ENCODE peak calls at places on chromosomes 11 and 22, in six cellular contexts. T is IMR-90, X is mesenchymal stem cell, A is neuronal stem cell, Y is trophoblast cell, F is H1. M is an unnamed sample.

GRCh38 chr11:17779861-17780594 is 45.4 kb downstream of the KCNC1 start:
- DNase-seq in T (no peak), A (no peak), F (no peak), X (no peak), Y (no peak), M (no peak)

GRCh38 chr11:18736590-18737148 is 10.7 kb upstream of the IGSF22 start:
- DNase-seq in F (no peak), X (no peak), Y (no peak), A (no peak), T (no peak), M (peak)

GRCh38 chr11:73201249-73201648 is 16.8 kb upstream of the P2RY2 start:
- DNase-seq in T (peak), Y (no peak), F (no peak), A (no peak), X (peak), M (no peak)

GRCh38 chr22:44689173-44689572 is 12.8 kb upstream of the PRR5 start:
- DNase-seq in X (no peak), F (no peak), Y (peak), A (no peak), T (peak), M (no peak)

GRCh38 chr11:110565344-110565684 is 135.6 kb downstream of the FDX1 start:
- DNase-seq in Y (peak), T (peak), X (peak), F (no peak), A (no peak), M (peak)

GRCh38 chr11:4808476-4808875 is 4.3 kb upstream of the OR52R1 start:
- DNase-seq in A (no peak), T (peak), F (no peak), Y (no peak), X (no peak), M (no peak)

GRCh38 chr22:37601540-37602442 is 6.8 kb upstream of the GGA1 start:
- DNase-seq in F (peak), Y (peak), A (peak), T (peak), X (peak), M (peak)

GRCh38 chr11:122235615-122236014 is 119.6 kb upstream of the BLID start:
- DNase-seq in X (peak), F (no peak), Y (no peak), A (no peak), T (peak), M (no peak)

GRCh38 chr22:48677168-48677520 is 1150.5 kb downstream of the BRD1 start:
- DNase-seq in Y (no peak), T (no peak), X (no peak), A (no peak), F (no peak), M (no peak)

GRCh38 chr11:65713212-65713969 is 1.3 kb downstream of the KAT5 start:
- DNase-seq in Y (no peak), F (no peak), X (no peak), T (no peak), A (no peak), M (no peak)

GRCh38 chr11:10302294-10302743 is 2.6 kb upstream of the ADM start:
- DNase-seq in X (peak), T (no peak), A (no peak), Y (no peak), F (no peak), M (peak)

GRCh38 chr22:37749223-37749622 is 52.4 kb downstream of the TRIOBP start:
- DNase-seq in A (no peak), Y (peak), F (no peak), X (no peak), T (no peak), M (peak)

GRCh38 chr11:2089536-2090165 is 49.5 kb downstream of the IGF2 start:
- DNase-seq in F (no peak), A (peak), T (peak), Y (no peak), X (peak), M (peak)

GRCh38 chr22:44839061-44839460 is 86.7 kb downstream of the ARHGAP8 start:
- DNase-seq in X (no peak), T (no peak), F (no peak), A (no peak), Y (no peak), M (no peak)

GRCh38 chr11:69204246-69205124 is 48.8 kb downstream of the SMIM38 start:
- DNase-seq in A (no peak), X (no peak), T (no peak), Y (no peak), F (no peak), M (no peak)

GRCh38 chr11:44693654-44694119 is 33.1 kb upstream of the TSPAN18 start:
- DNase-seq in T (no peak), A (no peak), F (no peak), Y (no peak), X (no peak), M (peak)

GRCh38 chr11:75946531-75947530 is 131.8 kb downstream of the UVRAG start:
- DNase-seq in X (peak), A (no peak), T (peak), F (no peak), Y (peak), M (peak)

GRCh38 chr11:33291004-33291777 is 34.0 kb downstream of the HIPK3 start:
- DNase-seq in A (no peak), F (no peak), Y (no peak), T (peak), X (peak), M (no peak)
- H3K23ac ChIP-seq in A (no peak), F (no peak), Y (no peak), T (peak), X (no peak), M (no peak)

GRCh38 chr22:41909290-41910049 is 5.4 kb downstream of the SHISA8 start:
- DNase-seq in X (no peak), Y (no peak), A (no peak), T (no peak), F (no peak), M (no peak)
- H3K4me3 ChIP-seq in X (no peak), Y (no peak), A (no peak), T (no peak), F (peak), M (no peak)

GRCh38 chr11:115892016-115892415 is 387.8 kb upstream of the CADM1 start:
- DNase-seq in T (no peak), A (no peak), X (no peak), F (no peak), Y (no peak), M (no peak)

GRCh38 chr11:115896084-115896483 is 391.9 kb upstream of the CADM1 start:
- DNase-seq in Y (no peak), X (no peak), A (no peak), T (no peak), F (no peak), M (no peak)

GRCh38 chr11:115895594-115895993 is 391.4 kb upstream of the CADM1 start:
- DNase-seq in A (no peak), Y (no peak), X (no peak), T (no peak), F (no peak), M (no peak)

GRCh38 chr11:115890500-115890899 is 386.3 kb upstream of the CADM1 start:
- DNase-seq in X (no peak), Y (no peak), T (no peak), F (no peak), A (no peak), M (no peak)

DNA sequence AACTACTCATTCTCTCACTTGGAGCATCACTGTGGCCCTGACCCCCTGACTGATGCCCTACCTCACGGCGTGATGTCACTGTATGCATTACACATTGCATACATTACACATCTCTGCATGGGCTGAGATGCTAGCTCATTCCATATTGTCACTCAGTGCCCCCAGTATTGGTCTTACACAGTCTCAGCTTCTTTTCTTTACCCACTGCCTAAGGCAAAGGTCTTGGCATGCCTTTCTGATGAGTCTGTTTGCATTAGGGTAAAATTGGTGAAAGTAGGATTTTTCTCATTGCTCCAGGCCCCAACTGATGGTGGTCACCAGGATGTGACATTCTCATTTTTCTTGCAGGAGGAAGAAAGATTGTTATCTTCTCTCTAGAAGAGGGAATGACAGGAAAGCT is 389.5 kb upstream of the CADM1 start:
- DNase-seq in Y (peak), T (peak), X (no peak), A (no peak), F (no peak), M (peak)
- H3K23ac ChIP-seq in Y (no peak), T (no peak), X (no peak), A (no peak), F (no peak), M (no peak)

DNA sequence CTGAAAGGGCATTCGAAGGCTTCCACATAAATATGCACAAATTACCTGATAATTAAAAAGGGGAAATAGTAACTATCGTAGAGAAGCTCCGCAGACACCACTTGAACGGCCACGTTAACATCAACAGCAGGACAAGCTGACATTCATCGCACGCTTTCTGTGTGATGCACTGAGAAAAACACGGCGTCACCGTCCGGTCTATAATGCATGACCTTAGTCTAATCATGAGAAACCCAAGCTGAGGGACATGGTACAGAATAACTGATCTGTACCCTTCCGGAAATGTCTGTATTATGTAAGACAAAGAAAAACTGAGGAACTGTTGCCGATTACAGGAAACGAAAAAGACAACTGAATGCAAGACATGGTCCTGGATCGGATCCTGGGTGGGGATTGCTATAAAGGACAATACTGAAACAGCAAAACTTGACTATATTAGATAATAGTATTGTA is 678 bp upstream of the RANGAP1 start:
- DNase-seq in T (peak), Y (peak), F (no peak), A (no peak), X (no peak), M (no peak)
- H3K4me3 ChIP-seq in T (peak), Y (no peak), F (peak), A (peak), X (peak), M (no peak)

GRCh38 chr22:17472886-17473285 is 90.4 kb upstream of the SLC25A18 start:
- DNase-seq in X (no peak), A (peak), T (no peak), F (no peak), Y (no peak), M (peak)
- H3K23ac ChIP-seq in X (no peak), A (no peak), T (no peak), F (no peak), Y (no peak), M (no peak)

GRCh38 chr11:134170177-134170908 is 53.4 kb downstream of the NCAPD3 start:
- DNase-seq in F (no peak), T (no peak), Y (peak), A (no peak), X (peak), M (no peak)

GRCh38 chr11:134159652-134160051 is 64.1 kb downstream of the NCAPD3 start:
- DNase-seq in Y (no peak), A (no peak), X (no peak), F (no peak), T (no peak), M (no peak)

GRCh38 chr11:134164490-134165370 is 59.0 kb downstream of the NCAPD3 start:
- DNase-seq in F (no peak), X (no peak), T (no peak), Y (no peak), A (peak), M (peak)
- H3K4me3 ChIP-seq in F (peak), X (no peak), T (no peak), Y (no peak), A (no peak), M (peak)

DNA sequence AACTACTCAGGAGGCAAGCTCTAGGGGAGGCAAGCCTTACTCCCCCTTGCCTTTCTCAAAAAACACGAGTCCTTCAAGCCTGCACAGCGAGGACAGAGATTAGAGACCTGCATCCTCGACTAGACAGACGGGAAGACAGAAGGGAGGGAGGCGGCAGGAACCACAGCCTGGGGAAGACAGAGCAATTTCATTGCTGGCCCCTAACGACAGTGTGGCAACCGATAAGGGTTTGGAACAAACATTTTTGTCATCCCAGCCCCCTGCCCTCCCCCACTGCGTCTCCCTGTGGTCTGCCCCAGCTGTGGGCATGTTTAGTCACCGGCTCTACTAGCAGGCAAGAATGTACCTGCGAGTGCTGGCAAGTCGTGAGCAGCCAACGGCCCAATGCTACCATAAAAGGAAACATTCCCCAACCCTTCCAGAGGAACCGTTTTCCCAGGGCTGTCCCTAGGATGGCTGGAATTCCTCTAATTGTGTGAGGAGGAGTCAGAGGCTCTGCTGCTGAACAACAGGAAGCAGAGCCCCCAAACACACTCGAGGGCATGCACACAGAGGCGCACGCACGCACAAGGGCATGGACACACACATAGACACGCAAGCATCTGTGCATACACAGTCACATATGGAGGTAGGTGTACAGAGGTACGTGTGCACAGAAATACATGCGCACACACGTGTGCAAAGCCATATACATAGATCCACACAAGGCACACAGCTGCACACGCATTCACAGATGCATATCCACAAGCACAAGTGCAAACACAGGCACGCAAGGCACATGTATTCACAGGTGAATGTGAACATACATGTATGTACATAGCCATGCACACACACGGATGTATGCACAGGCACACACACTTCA is 58.3 kb downstream of the MYH9 start:
- DNase-seq in X (peak), T (peak), F (peak), Y (peak), A (peak), M (peak)
- H3K23ac ChIP-seq in X (no peak), T (peak), F (peak), Y (peak), A (no peak), M (peak)

GRCh38 chr22:43398246-43398645 is 13.6 kb upstream of the MPPED1 start:
- DNase-seq in Y (no peak), F (no peak), X (no peak), T (no peak), A (no peak), M (no peak)

GRCh38 chr22:43396934-43397457 is 14.8 kb upstream of the MPPED1 start:
- DNase-seq in T (no peak), A (no peak), Y (no peak), X (no peak), F (no peak), M (no peak)

GRCh38 chr22:43395296-43395695 is 16.5 kb upstream of the MPPED1 start:
- DNase-seq in A (no peak), T (no peak), Y (no peak), X (no peak), F (no peak), M (no peak)

GRCh38 chr22:43397766-43398165 is 14.0 kb upstream of the MPPED1 start:
- DNase-seq in Y (no peak), X (no peak), A (no peak), F (no peak), T (no peak), M (no peak)

GRCh38 chr22:43396321-43396933 is 15.4 kb upstream of the MPPED1 start:
- DNase-seq in X (no peak), T (no peak), A (no peak), Y (no peak), F (no peak), M (no peak)
- H3K4me3 ChIP-seq in X (no peak), T (no peak), A (no peak), Y (no peak), F (no peak), M (no peak)

DNA sequence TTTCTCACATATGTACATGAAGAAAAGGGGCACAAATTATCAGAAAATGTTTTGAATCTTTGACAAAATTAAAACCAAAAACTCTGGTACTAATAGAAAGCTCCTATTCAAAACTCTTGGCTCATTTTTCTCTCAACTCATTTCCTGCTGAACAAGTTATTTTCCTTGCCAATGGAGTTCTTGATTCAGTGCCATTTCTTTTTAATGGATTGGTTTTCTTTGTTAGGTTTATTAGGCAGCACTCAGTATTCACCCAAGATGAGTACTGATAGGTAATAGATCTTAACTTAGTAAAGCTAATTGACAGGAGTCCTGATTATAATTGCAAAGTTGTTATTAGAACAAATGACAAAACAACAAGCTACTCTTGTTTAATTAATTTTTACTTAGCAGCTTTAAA is 279.4 kb upstream of the PDGFD start:
- DNase-seq in Y (no peak), A (no peak), F (no peak), T (no peak), X (no peak), M (no peak)
- H3K23ac ChIP-seq in Y (no peak), A (no peak), F (no peak), T (no peak), X (no peak), M (no peak)